ENCODE peak calls at places on chromosomes 7 and 10, in ten cellular contexts. C, H, B, Z, Y, L, W, I, U and P are unnamed samples.

GRCh38 chr7:148045521-148045920 is 545.0 kb upstream of the C7orf33 start:
- DNase-seq in C (no peak), H (no peak), B (no peak), Z (no peak), Y (no peak), L (no peak), W (no peak), I (no peak), U (peak; percentile 94), P (no peak)

GRCh38 chr10:87761892-87762291 is 56.1 kb downstream of the ATAD1 start:
- DNase-seq in C (no peak), H (peak; percentile 66), B (peak; percentile 33), Z (peak; percentile 57), Y (no peak), L (no peak), W (no peak), I (peak; percentile 37), U (no peak), P (peak; percentile 75)

GRCh38 chr7:26443761-26444160 is 152.1 kb downstream of the SNX10 start:
- DNase-seq in C (no peak), H (no peak), B (no peak), Z (no peak), Y (no peak), L (no peak), W (no peak), I (no peak), U (no peak), P (no peak)

GRCh38 chr7:116736927-116737715 is 65.1 kb downstream of the MET start:
- DNase-seq in C (no peak), H (peak; percentile 39), B (no peak), Z (no peak), Y (no peak), L (no peak), W (no peak), I (peak; percentile 45), U (no peak), P (peak; percentile 71)

GRCh38 chr7:97845622-97846203 is 26.5 kb downstream of the ASNS start:
- DNase-seq in C (no peak), H (peak; percentile 16), B (no peak), Z (peak; percentile 17), Y (no peak), L (no peak), W (no peak), I (no peak), U (peak; percentile 45), P (peak; percentile 5)

GRCh38 chr10:74103560-74104248 is 46.9 kb downstream of the AP3M1 start:
- DNase-seq in C (no peak), H (peak; percentile 17), B (no peak), Z (peak; percentile 50), Y (no peak), L (no peak), W (no peak), I (no peak), U (no peak), P (peak; percentile 55)

GRCh38 chr7:2629740-2630681 is 1.8 kb upstream of the TTYH3 start:
- DNase-seq in C (no peak), H (no peak), B (no peak), Z (no peak), Y (no peak), L (no peak), W (peak; percentile 62), I (no peak), U (no peak), P (no peak)

GRCh38 chr7:112985377-112985987 is 101.1 kb downstream of the GPR85 start:
- DNase-seq in C (no peak), H (peak; percentile 74), B (no peak), Z (no peak), Y (no peak), L (no peak), W (no peak), I (peak; percentile 50), U (no peak), P (peak; percentile 69)

GRCh38 chr7:134502463-134502862 is 24.9 kb upstream of the AKR1B10 start:
- DNase-seq in C (no peak), H (peak; percentile 30), B (no peak), Z (no peak), Y (no peak), L (peak; percentile 87), W (no peak), I (peak; percentile 47), U (no peak), P (peak; percentile 20)